ENCODE peak calls at places on chromosome 1, in eight cellular contexts. I is epithelial cell of esophagus, H is H1, U is foreskin fibroblast, V is bronchial epithelial cell, G is GM06990, B is heart left ventricle, J is cardiac fibroblast. O is an unnamed sample.

GRCh38 chr1:153638261-153638660 is 4.4 kb downstream of the CHTOP start:
- DNase-seq in I (no peak), B (no peak), J (no peak), V (no peak), U (no peak), G (no peak), H (no peak), O (no peak)

GRCh38 chr1:820962-821361 is 102.8 kb upstream of the SAMD11 start:
- DNase-seq in I (no peak), H (no peak), G (no peak), B (no peak), U (no peak), J (no peak), V (no peak), O (no peak)

GRCh38 chr1:115828101-115829022 is 12.6 kb downstream of the NHLH2 start:
- DNase-seq in H (peak), V (no peak), J (peak), U (peak), G (no peak), I (no peak), B (no peak), O (no peak)

GRCh38 chr1:2344121-2344681 is 47.2 kb downstream of the MORN1 start:
- DNase-seq in J (no peak), G (no peak), I (peak), H (no peak), V (peak), B (no peak), U (no peak), O (no peak)

GRCh38 chr1:150893336-150893913 is 6.5 kb downstream of the CTXND2 start:
- DNase-seq in J (no peak), V (no peak), G (no peak), B (no peak), H (no peak), I (no peak), U (no peak), O (no peak)

GRCh38 chr1:216670118-216670870 is 52.9 kb downstream of the ESRRG start:
- DNase-seq in U (peak), H (no peak), B (no peak), I (peak), G (no peak), V (peak), J (peak), O (no peak)

GRCh38 chr1:111204923-111205723 is 4.7 kb upstream of the DENND2D start:
- DNase-seq in J (no peak), H (no peak), G (peak), U (no peak), B (no peak), I (no peak), V (no peak), O (no peak)

GRCh38 chr1:8031176-8031785 is 5.2 kb upstream of the ERRFI1 start:
- DNase-seq in G (no peak), V (no peak), I (peak), H (no peak), J (peak), B (no peak), U (peak), O (peak)

GRCh38 chr1:16163882-16164820 is 8.3 kb upstream of the EPHA2 start:
- DNase-seq in G (no peak), U (peak), V (peak), B (no peak), H (peak), J (peak), I (peak), O (peak)

GRCh38 chr1:158146739-158147138 is 34.0 kb upstream of the CD1D start:
- DNase-seq in H (no peak), G (no peak), V (peak), B (no peak), J (peak), U (peak), I (peak), O (no peak)

GRCh38 chr1:61950418-61950817 is 208.1 kb downstream of the PATJ start:
- DNase-seq in U (no peak), H (no peak), I (peak), V (peak), J (peak), G (no peak), B (no peak), O (no peak)

GRCh38 chr1:152109231-152109997 is 5.8 kb downstream of the TCHH start:
- DNase-seq in J (no peak), I (peak), H (peak), U (peak), V (no peak), B (no peak), G (no peak), O (no peak)

GRCh38 chr1:152111515-152111968 is 3.7 kb downstream of the TCHH start:
- DNase-seq in J (peak), U (peak), V (no peak), H (peak), G (peak), B (no peak), I (peak), O (no peak)

GRCh38 chr1:152109998-152110294 is 5.3 kb downstream of the TCHH start:
- DNase-seq in J (no peak), H (no peak), B (no peak), V (no peak), G (no peak), U (peak), I (no peak), O (no peak)

GRCh38 chr1:152110860-152111514 is 4.3 kb downstream of the TCHH start:
- DNase-seq in V (peak), B (no peak), U (peak), H (peak), I (peak), G (no peak), J (peak), O (peak)

GRCh38 chr1:152110365-152110859 is 4.8 kb downstream of the TCHH start:
- DNase-seq in I (peak), U (peak), H (peak), B (no peak), G (no peak), J (peak), V (peak), O (peak)
- TF ChIP-seq CTCF in I (no peak), U (no peak), H (no peak), B (no peak), G (no peak), J (no peak), V (no peak), O (no peak)

DNA sequence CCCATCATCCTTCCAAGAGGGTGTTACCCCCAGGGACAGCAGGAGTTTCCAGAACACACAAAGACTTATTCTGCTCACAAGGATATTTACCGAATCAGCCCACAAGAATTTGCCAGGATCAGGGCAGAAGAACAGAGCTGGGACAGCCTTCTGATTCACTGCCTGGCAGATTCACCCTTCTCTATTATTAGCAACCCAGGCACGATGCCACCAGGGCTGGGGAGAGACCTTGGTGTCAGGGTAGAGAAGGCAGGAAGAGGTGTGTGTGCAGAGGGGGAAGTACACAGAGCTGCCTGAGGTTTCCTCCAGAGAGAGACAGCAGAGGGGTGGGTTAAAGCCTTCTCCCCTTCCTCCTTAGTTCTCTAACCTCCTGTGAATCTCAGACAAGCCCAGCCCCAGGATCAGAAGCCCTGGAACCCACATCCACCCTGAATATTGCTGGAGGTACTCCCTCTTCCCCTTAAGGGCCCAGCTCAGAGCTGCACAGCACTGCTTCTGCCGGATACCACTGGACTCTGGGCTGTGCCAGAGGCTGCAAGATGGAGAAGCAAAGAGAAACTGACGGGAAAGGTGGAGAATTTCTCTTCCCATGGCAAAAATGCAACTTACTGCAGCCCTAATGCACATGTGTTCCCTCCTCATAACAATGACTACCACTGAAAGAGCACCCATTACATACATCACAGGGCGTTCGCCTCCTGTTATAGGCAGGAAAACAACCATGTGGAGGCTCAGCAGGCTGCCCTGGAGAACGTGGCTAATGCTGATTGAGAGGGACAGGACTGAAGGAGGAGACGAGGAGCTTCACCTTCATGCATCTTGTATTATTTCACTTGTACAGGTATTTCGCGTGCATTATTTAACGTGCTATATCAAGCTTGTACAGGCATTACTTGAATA is 61.7 kb downstream of the ITPKB start:
- DNase-seq in H (no peak), I (peak), G (no peak), V (peak), J (peak), B (peak), U (peak), O (peak)
- TF ChIP-seq CTCF in H (no peak), I (no peak), G (no peak), V (no peak), J (no peak), B (no peak), U (no peak), O (no peak)

GRCh38 chr1:232248276-232248803 is 381.6 kb downstream of the SIPA1L2 start:
- DNase-seq in B (no peak), I (no peak), J (no peak), G (no peak), V (no peak), U (no peak), H (no peak), O (no peak)
- TF ChIP-seq CTCF in B (no peak), I (no peak), J (no peak), G (no peak), V (no peak), U (no peak), H (no peak), O (no peak)

GRCh38 chr1:39646232-39647081 is 7.0 kb upstream of the HEYL start:
- DNase-seq in J (peak), V (peak), I (peak), H (peak), U (peak), G (no peak), B (peak), O (peak)
- TF ChIP-seq CTCF in J (peak), V (no peak), I (no peak), H (peak), U (no peak), G (no peak), B (no peak), O (no peak)

DNA sequence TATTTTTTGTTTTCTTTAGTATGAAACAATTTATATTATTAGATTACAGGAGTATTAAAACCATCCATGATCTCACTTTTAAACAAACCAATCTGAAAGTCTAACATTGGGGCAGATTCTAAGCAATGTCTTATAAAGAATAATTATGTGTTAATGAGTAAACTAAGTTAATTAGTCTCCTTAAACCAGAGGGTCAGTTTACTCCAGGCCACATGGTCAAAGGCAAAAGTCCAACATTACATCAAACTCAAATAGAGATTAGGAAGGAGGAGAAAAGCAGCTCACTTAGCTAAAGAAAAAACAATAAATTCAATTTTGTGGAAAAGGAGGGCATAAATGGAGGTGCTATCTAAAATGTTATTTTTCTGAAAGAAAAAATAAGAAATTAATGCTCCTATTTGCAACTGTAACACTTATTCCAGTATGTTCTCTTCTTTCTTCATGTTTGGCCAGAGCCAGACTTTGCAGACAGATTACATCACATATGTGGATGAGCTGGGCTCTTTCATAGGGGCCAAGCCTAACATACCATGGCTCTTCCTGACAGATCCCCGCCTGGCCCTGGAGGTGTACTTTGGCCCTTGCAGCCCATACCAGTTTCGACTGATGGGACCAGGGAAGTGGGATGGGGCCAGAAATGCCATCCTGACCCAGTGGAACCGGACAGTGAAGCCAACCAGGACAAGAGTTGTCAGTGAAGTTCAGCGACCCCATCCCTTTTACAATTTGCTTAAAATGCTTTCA is 24.3 kb upstream of the FMO2 start:
- DNase-seq in B (no peak), U (peak), I (peak), G (no peak), H (no peak), J (peak), V (no peak), O (no peak)
- TF ChIP-seq CTCF in B (no peak), U (no peak), I (no peak), G (no peak), H (no peak), J (no peak), V (no peak), O (no peak)